ENCODE peak calls at places on chromosomes 3 and 15, in four cellular contexts. B is IMR-90, M is H1, L is mesendoderm. O is an unnamed sample.
A peak's percentile ranks its signal among the peaks of the same experiment; 100 is the strongest.

GRCh38 chr15:73560501-73561117 is 72.6 kb downstream of the NPTN start:
- DNase-seq in L (peak; percentile 63), B (peak; percentile 84), M (no peak), O (no peak)

GRCh38 chr3:154324919-154325318 is 632 bp upstream of the DHX36 start:
- DNase-seq in B (no peak), L (no peak), M (no peak), O (no peak)

GRCh38 chr3:148642616-148643015 is 55.1 kb upstream of the AGTR1 start:
- DNase-seq in M (no peak), L (no peak), B (peak; percentile 68), O (no peak)

GRCh38 chr3:56157693-56158092 is 310.6 kb downstream of the ERC2 start:
- DNase-seq in B (no peak), M (no peak), L (peak; percentile 23), O (no peak)

GRCh38 chr15:55282284-55282833 is 7.3 kb downstream of the RAB27A start:
- DNase-seq in L (peak; percentile 5), B (peak; percentile 84), M (no peak), O (no peak)

GRCh38 chr3:632571-633170 is 436.1 kb downstream of the CHL1 start:
- DNase-seq in B (peak; percentile 18), L (peak; percentile 82), M (peak; percentile 81), O (peak; percentile 76)

GRCh38 chr3:58575986-58576652 is 1.1 kb downstream of the FAM107A start:
- DNase-seq in L (no peak), B (no peak), M (no peak), O (no peak)

GRCh38 chr3:9750556-9751411 is 1.0 kb downstream of the OGG1 start:
- DNase-seq in L (no peak), B (peak; percentile 38), M (no peak), O (no peak)

GRCh38 chr15:58867926-58868325 is 65.6 kb downstream of the SLTM start:
- DNase-seq in M (no peak), L (no peak), B (no peak), O (no peak)

GRCh38 chr3:63159764-63160163 is 118.3 kb upstream of the SYNPR start:
- DNase-seq in M (no peak), B (no peak), L (no peak), O (no peak)

GRCh38 chr3:56788506-56788905 is 13.2 kb downstream of the ARHGEF3 start:
- DNase-seq in B (no peak), L (no peak), M (no peak), O (no peak)

GRCh38 chr3:143334231-143334630 is 214.7 kb downstream of the CHST2 start:
- DNase-seq in L (no peak), B (no peak), M (no peak), O (no peak)

GRCh38 chr15:96064351-96064756 is 266.1 kb upstream of the NR2F2 start:
- DNase-seq in M (no peak), L (peak; percentile 71), B (peak; percentile 31), O (no peak)

GRCh38 chr3:90011996-90012395 is 904.6 kb downstream of the EPHA3 start:
- DNase-seq in L (no peak), B (no peak), M (no peak), O (no peak)

GRCh38 chr3:173890091-173890490 is 492.5 kb downstream of the NLGN1 start:
- DNase-seq in M (no peak), B (no peak), L (no peak), O (no peak)

GRCh38 chr15:58628206-58629057 is 121.1 kb downstream of the ADAM10 start:
- DNase-seq in B (no peak), L (no peak), M (no peak), O (no peak)

GRCh38 chr3:159781867-159782266 is 206.8 kb upstream of the IL12A start:
- DNase-seq in B (no peak), M (no peak), L (no peak), O (no peak)

GRCh38 chr15:100334015-100334414 is 7.8 kb downstream of the ADAMTS17 start:
- DNase-seq in M (no peak), B (no peak), L (peak; percentile 77), O (no peak)
- H2BK5ac ChIP-seq in M (no peak overlapping the region), B (no peak overlapping the region), L (no peak overlapping the region), O (no peak overlapping the region)

GRCh38 chr15:88908697-88909621 is 4.2 kb downstream of the MFGE8 start:
- DNase-seq in B (peak; percentile 73), M (no peak), L (no peak), O (no peak)
- H3K23ac ChIP-seq in B (peak overlapping the region; percentile 94), M (no peak overlapping the region), L (no peak overlapping the region), O (no peak overlapping the region)

DNA sequence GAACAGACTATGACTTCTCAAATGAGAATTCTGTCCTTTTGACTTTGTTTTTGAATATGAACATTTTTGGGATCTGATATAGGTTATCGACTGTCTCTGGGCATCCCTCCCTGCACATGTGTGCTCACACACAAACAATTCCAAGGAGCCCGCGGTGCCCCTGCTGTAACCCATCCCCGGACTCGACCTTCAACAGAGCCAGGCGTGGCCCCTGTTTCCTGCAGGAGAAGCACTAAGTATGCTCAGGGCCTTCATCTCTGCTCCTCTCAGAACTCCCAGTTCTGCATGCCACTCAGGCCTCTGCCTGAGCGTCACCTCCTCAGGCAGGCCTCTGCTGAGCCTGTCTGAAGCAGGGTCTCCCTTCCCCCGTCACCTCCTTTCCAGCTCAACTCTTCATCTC is 57.6 kb downstream of the NUP210 start:
- DNase-seq in L (no peak), M (no peak), B (no peak), O (no peak)
- H3K56ac ChIP-seq in L (no peak overlapping the region), M (no peak overlapping the region), B (no peak overlapping the region), O (no peak overlapping the region)

GRCh38 chr3:147359177-147360062 is 46.9 kb downstream of the ZIC4 start:
- DNase-seq in M (peak; percentile 62), L (no peak), B (no peak), O (peak; percentile 62)
- H2BK5ac ChIP-seq in M (no peak overlapping the region), L (no peak overlapping the region), B (no peak overlapping the region), O (no peak overlapping the region)

GRCh38 chr15:33311312-33311971 is 675 bp downstream of the RYR3 start:
- DNase-seq in B (no peak), L (peak; percentile 46), M (peak; percentile 70), O (peak; percentile 49)
- H3K23ac ChIP-seq in B (no peak overlapping the region), L (no peak overlapping the region), M (no peak overlapping the region), O (no peak overlapping the region)

GRCh38 chr15:61726166-61726565 is 334.1 kb downstream of the VPS13C start:
- DNase-seq in B (no peak), M (no peak), L (peak; percentile 62), O (no peak)
- H3K56ac ChIP-seq in B (no peak overlapping the region), M (no peak overlapping the region), L (no peak overlapping the region), O (no peak overlapping the region)

DNA sequence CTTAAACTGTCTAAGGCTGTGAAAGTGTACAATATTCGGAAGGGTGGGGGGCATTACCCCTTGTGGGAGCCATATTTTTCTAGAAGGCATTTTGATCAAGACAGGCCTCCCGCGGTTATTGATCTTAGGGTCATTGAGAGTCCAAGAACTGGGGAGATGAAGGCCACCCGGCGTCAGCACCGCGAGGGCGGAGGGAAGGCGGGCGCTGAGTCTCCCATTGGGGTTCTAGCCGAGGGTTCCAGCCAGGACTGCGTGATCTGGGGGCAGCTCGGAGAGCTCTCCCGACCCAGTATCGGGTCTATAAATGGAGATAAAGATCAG is 755 bp upstream of the ST8SIA2 start:
- DNase-seq in L (no peak), M (peak; percentile 52), B (no peak), O (no peak)
- H2BK5ac ChIP-seq in L (no peak overlapping the region), M (no peak overlapping the region), B (no peak overlapping the region), O (no peak overlapping the region)

GRCh38 chr15:88542342-88542733 is 4.1 kb downstream of the DET1 start:
- DNase-seq in B (no peak), M (no peak), L (no peak), O (no peak)

GRCh38 chr15:88543065-88543776 is 3.3 kb downstream of the DET1 start:
- DNase-seq in B (peak; percentile 37), L (peak; percentile 78), M (no peak), O (no peak)

GRCh38 chr15:88539441-88539840 is 7.0 kb downstream of the DET1 start:
- DNase-seq in B (no peak), M (no peak), L (no peak), O (no peak)

GRCh38 chr15:88537591-88538317 is 8.7 kb downstream of the DET1 start:
- DNase-seq in L (peak; percentile 49), B (no peak), M (no peak), O (no peak)

GRCh38 chr15:88541709-88542341 is 4.7 kb downstream of the DET1 start:
- DNase-seq in M (no peak), L (no peak), B (no peak), O (no peak)
- H3K23ac ChIP-seq in M (no peak overlapping the region), L (no peak overlapping the region), B (no peak overlapping the region), O (no peak overlapping the region)

GRCh38 chr15:26882616-26883365 is 15.9 kb downstream of the GABRA5 start:
- DNase-seq in L (no peak), B (no peak), M (no peak), O (no peak)

GRCh38 chr15:26883466-26883865 is 16.6 kb downstream of the GABRA5 start:
- DNase-seq in B (no peak), L (no peak), M (no peak), O (no peak)

GRCh38 chr15:26879770-26880169 is 12.9 kb downstream of the GABRA5 start:
- DNase-seq in L (no peak), B (no peak), M (no peak), O (no peak)

GRCh38 chr15:26877842-26878241 is 11.0 kb downstream of the GABRA5 start:
- DNase-seq in M (no peak), B (no peak), L (no peak), O (no peak)

DNA sequence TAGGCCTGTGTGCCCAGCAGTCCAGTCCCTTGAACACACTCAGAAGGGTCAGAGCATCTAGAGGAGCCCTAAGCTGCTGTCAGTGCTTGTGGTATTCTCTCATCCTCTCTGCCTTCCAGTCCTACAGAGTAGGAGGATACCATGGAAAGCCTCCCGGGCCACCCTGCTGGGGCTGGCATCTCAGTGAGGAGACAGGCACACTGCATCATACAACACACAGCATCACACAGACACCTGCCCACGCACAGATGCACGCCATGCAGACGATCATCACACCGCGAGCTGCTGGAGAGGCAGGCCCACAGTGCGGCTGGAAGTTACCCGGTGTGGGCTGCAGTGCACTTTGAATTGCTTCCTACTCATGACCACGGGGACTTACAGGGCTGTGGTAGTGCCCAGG is 15.2 kb downstream of the GABRA5 start:
- DNase-seq in M (no peak), L (no peak), B (no peak), O (no peak)
- H3K56ac ChIP-seq in M (no peak overlapping the region), L (no peak overlapping the region), B (no peak overlapping the region), O (no peak overlapping the region)

GRCh38 chr15:26378304-26378703 is 394.6 kb downstream of the GABRB3 start:
- DNase-seq in L (no peak), B (no peak), M (no peak), O (no peak)
- H2BK5ac ChIP-seq in L (no peak overlapping the region), B (no peak overlapping the region), M (no peak overlapping the region), O (no peak overlapping the region)

O was measured in H9.